ENCODE peak calls at places on chromosome 2, in eight cellular contexts. L, S, P, U, F, V, D and E are unnamed samples.

GRCh38 chr2:8552264-8552913 is 129.5 kb upstream of the ID2 start:
- DNase-seq in P (peak; percentile 80), U (no peak), L (no peak), D (no peak), F (no peak), V (no peak), S (no peak), E (no peak)

GRCh38 chr2:179106342-179107178 is 56.6 kb upstream of the CCDC141 start:
- DNase-seq in S (peak; percentile 54), L (peak; percentile 70), F (no peak), P (no peak), D (peak; percentile 66), V (no peak), U (peak; percentile 91), E (peak; percentile 55)

GRCh38 chr2:159551811-159552210 is 64.5 kb downstream of the BAZ2B start:
- DNase-seq in D (no peak), P (no peak), L (no peak), U (no peak), V (no peak), F (no peak), S (no peak), E (no peak)

GRCh38 chr2:118565816-118566540 is 281.5 kb downstream of the EN1 start:
- DNase-seq in V (no peak), P (no peak), L (no peak), U (peak; percentile 61), F (no peak), S (no peak), D (no peak), E (no peak)

GRCh38 chr2:128354731-128355470 is 36.2 kb upstream of the HS6ST1 start:
- DNase-seq in V (no peak), S (no peak), P (no peak), F (no peak), D (no peak), U (peak; percentile 72), L (no peak), E (no peak)

GRCh38 chr2:144704696-144705095 is 184.8 kb upstream of the ZEB2 start:
- DNase-seq in F (no peak), D (no peak), P (no peak), L (no peak), S (no peak), V (no peak), U (no peak), E (no peak)

GRCh38 chr2:79083846-79084376 is 3.9 kb downstream of the REG1B start:
- DNase-seq in V (no peak), U (no peak), L (no peak), F (no peak), S (no peak), D (no peak), P (no peak), E (no peak)

GRCh38 chr2:10005461-10005860 is 37.9 kb upstream of the KLF11 start:
- DNase-seq in U (no peak), V (no peak), S (no peak), L (no peak), P (peak; percentile 25), D (no peak), F (no peak), E (no peak)

GRCh38 chr2:206296128-206296527 is 21.7 kb downstream of the ZDBF2 start:
- DNase-seq in V (no peak), D (no peak), F (no peak), P (no peak), U (peak; percentile 3), L (no peak), S (no peak), E (no peak)

GRCh38 chr2:105545731-105546622 is 147.1 kb upstream of the FHL2 start:
- DNase-seq in P (peak; percentile 84), S (no peak), L (peak; percentile 60), V (peak; percentile 68), F (peak; percentile 37), D (peak; percentile 62), U (peak; percentile 59), E (no peak)

GRCh38 chr2:226079677-226080076 is 680.2 kb downstream of the NYAP2 start:
- DNase-seq in F (no peak), D (no peak), P (no peak), L (no peak), U (peak; percentile 93), V (no peak), S (no peak), E (no peak)

GRCh38 chr2:9638532-9638931 is 7.7 kb upstream of the YWHAQ start:
- DNase-seq in S (no peak), P (no peak), L (peak; percentile 92), V (no peak), F (no peak), D (no peak), U (peak; percentile 92), E (no peak)

GRCh38 chr2:132449868-132450267 is 33.3 kb downstream of the GPR39 start:
- DNase-seq in S (no peak), U (no peak), D (no peak), L (no peak), P (no peak), F (no peak), V (no peak), E (no peak)

GRCh38 chr2:136175868-136176267 is 57.9 kb upstream of the CXCR4 start:
- DNase-seq in L (no peak), F (no peak), U (no peak), P (no peak), V (no peak), D (peak; percentile 46), S (no peak), E (no peak)

GRCh38 chr2:16165518-16166326 is 225.4 kb downstream of the MYCN start:
- DNase-seq in S (no peak), L (no peak), F (no peak), P (no peak), V (no peak), U (no peak), D (no peak), E (no peak)

GRCh38 chr2:118013221-118013723 is 598 bp downstream of the CCDC93 start:
- DNase-seq in S (no peak), L (peak; percentile 69), P (peak; percentile 94), U (peak; percentile 25), F (peak; percentile 6), V (peak; percentile 39), D (peak; percentile 26), E (peak; percentile 59)

GRCh38 chr2:159209341-159210306 is 76.9 kb downstream of the WDSUB1 start:
- DNase-seq in V (no peak), F (no peak), S (no peak), L (no peak), D (no peak), P (peak; percentile 92), U (no peak), E (no peak)

GRCh38 chr2:48178611-48179010 is 272.3 kb upstream of the FBXO11 start:
- DNase-seq in D (no peak), S (no peak), V (no peak), L (no peak), F (no peak), P (no peak), U (no peak), E (no peak)

GRCh38 chr2:239288951-239289481 is 111.8 kb downstream of the HDAC4 start:
- DNase-seq in L (no peak), F (no peak), S (no peak), P (peak; percentile 74), V (no peak), D (no peak), U (no peak), E (peak; percentile 27)

GRCh38 chr2:160381425-160381951 is 112.1 kb downstream of the RBMS1 start:
- DNase-seq in V (no peak), U (no peak), S (no peak), P (no peak), L (peak; percentile 67), F (no peak), D (peak; percentile 55), E (no peak)

GRCh38 chr2:134482766-134483340 is 229.0 kb downstream of the MGAT5 start:
- DNase-seq in P (no peak), V (no peak), S (no peak), L (no peak), F (no peak), D (no peak), U (no peak), E (no peak)

GRCh38 chr2:106798826-106799552 is 87.0 kb downstream of the ST6GAL2 start:
- DNase-seq in F (no peak), S (no peak), L (no peak), V (no peak), U (peak; percentile 12), P (no peak), D (no peak), E (no peak)

GRCh38 chr2:226705133-226705886 is 94.3 kb downstream of the IRS1 start:
- DNase-seq in U (no peak), P (no peak), V (no peak), S (no peak), F (no peak), D (no peak), L (no peak), E (no peak)

GRCh38 chr2:26732446-26732845 is 31.6 kb upstream of the SLC35F6 start:
- DNase-seq in S (no peak), F (no peak), U (no peak), L (no peak), P (peak; percentile 17), V (no peak), D (no peak), E (no peak)

GRCh38 chr2:181678033-181678586 is 2.2 kb downstream of the NEUROD1 start:
- DNase-seq in V (peak; percentile 52), U (peak; percentile 65), P (peak; percentile 77), D (peak; percentile 59), F (no peak), S (no peak), L (peak; percentile 49), E (peak; percentile 56)

GRCh38 chr2:99957724-99958123 is 184.7 kb downstream of the AFF3 start:
- DNase-seq in S (no peak), P (no peak), D (no peak), V (no peak), F (no peak), U (peak; percentile 58), L (no peak), E (no peak)

GRCh38 chr2:119208791-119209203 is 14.8 kb upstream of the STEAP3 start:
- DNase-seq in V (no peak), F (no peak), P (peak; percentile 55), S (no peak), U (no peak), L (no peak), D (no peak), E (no peak)

GRCh38 chr2:75787532-75788132 is 76.9 kb upstream of the GCFC2 start:
- DNase-seq in L (no peak), S (peak; percentile 50), D (no peak), U (peak; percentile 29), V (peak; percentile 44), P (no peak), F (no peak), E (no peak)

GRCh38 chr2:223465793-223466192 is 136.4 kb downstream of the SCG2 start:
- DNase-seq in D (peak; percentile 98), L (peak; percentile 90), S (no peak), F (no peak), P (no peak), U (peak; percentile 98), V (peak; percentile 45), E (peak; percentile 95)

GRCh38 chr2:199111461-199111860 is 346.3 kb downstream of the SATB2 start:
- DNase-seq in V (no peak), D (no peak), P (no peak), S (no peak), U (peak; percentile 51), F (no peak), L (no peak), E (no peak)